ENCODE peak calls at places on chromosomes 1 and 21, in four cellular contexts. One of them, this sample, is unnamed.

GRCh38 chr1:23273450-23274133 is 56.3 kb upstream of the HTR1D start:
- DNase-seq in pancreas: no peak
- DNase-seq in glutamatergic neuron: no peak
- DNase-seq in breast epithelium: no peak
- DNase-seq in this sample: no peak

GRCh38 chr1:181149326-181150000 is 61.0 kb downstream of the IER5 start:
- DNase-seq in pancreas: no peak
- DNase-seq in glutamatergic neuron: no peak
- DNase-seq in breast epithelium: no peak
- DNase-seq in this sample: no peak

GRCh38 chr1:24551910-24552571 is 3.8 kb upstream of the NCMAP start:
- DNase-seq in pancreas: no peak
- DNase-seq in glutamatergic neuron: peak
- DNase-seq in breast epithelium: no peak
- DNase-seq in this sample: peak

GRCh38 chr1:25727026-25727818 is 72.8 kb upstream of the SELENON start:
- DNase-seq in pancreas: no peak
- DNase-seq in glutamatergic neuron: no peak
- DNase-seq in breast epithelium: no peak
- DNase-seq in this sample: no peak

GRCh38 chr1:155504207-155504606 is 58.4 kb downstream of the ASH1L start:
- DNase-seq in pancreas: no peak
- DNase-seq in glutamatergic neuron: no peak
- DNase-seq in breast epithelium: no peak
- DNase-seq in this sample: no peak

GRCh38 chr1:46300673-46301405 is 2.6 kb downstream of the LRRC41 start:
- DNase-seq in pancreas: no peak
- DNase-seq in glutamatergic neuron: no peak
- DNase-seq in breast epithelium: peak
- DNase-seq in this sample: no peak

GRCh38 chr1:230328342-230329015 is 97.7 kb downstream of the PGBD5 start:
- DNase-seq in pancreas: no peak
- DNase-seq in glutamatergic neuron: no peak
- DNase-seq in breast epithelium: no peak
- DNase-seq in this sample: no peak

GRCh38 chr1:241666419-241666818 is 14.3 kb downstream of the WDR64 start:
- DNase-seq in pancreas: no peak
- DNase-seq in glutamatergic neuron: no peak
- DNase-seq in breast epithelium: no peak
- DNase-seq in this sample: no peak

GRCh38 chr1:183210678-183211077 is 24.6 kb downstream of the LAMC2 start:
- DNase-seq in pancreas: no peak
- DNase-seq in glutamatergic neuron: no peak
- DNase-seq in breast epithelium: no peak
- DNase-seq in this sample: no peak

GRCh38 chr1:156487862-156488261 is 12.7 kb downstream of the MEF2D start:
- DNase-seq in pancreas: no peak
- DNase-seq in glutamatergic neuron: no peak
- DNase-seq in breast epithelium: no peak
- DNase-seq in this sample: no peak

GRCh38 chr1:206083750-206084149 is 30.8 kb downstream of the RHEX start:
- DNase-seq in pancreas: no peak
- DNase-seq in glutamatergic neuron: no peak
- DNase-seq in breast epithelium: no peak
- DNase-seq in this sample: no peak

GRCh38 chr1:167720965-167721616 is 691 bp upstream of the MPZL1 start:
- DNase-seq in pancreas: no peak
- DNase-seq in glutamatergic neuron: no peak
- DNase-seq in breast epithelium: no peak
- DNase-seq in this sample: no peak

GRCh38 chr1:27605796-27606707 is 2.1 kb upstream of the AHDC1 start:
- DNase-seq in pancreas: no peak
- DNase-seq in glutamatergic neuron: peak
- DNase-seq in breast epithelium: no peak
- DNase-seq in this sample: peak

GRCh38 chr1:187842406-187843165 is 1013.8 kb downstream of the PLA2G4A start:
- DNase-seq in pancreas: no peak
- DNase-seq in glutamatergic neuron: peak
- DNase-seq in breast epithelium: no peak
- DNase-seq in this sample: no peak

GRCh38 chr1:19157653-19158052 is 52.4 kb downstream of the UBR4 start:
- DNase-seq in pancreas: no peak
- DNase-seq in glutamatergic neuron: no peak
- DNase-seq in breast epithelium: no peak
- DNase-seq in this sample: no peak

GRCh38 chr1:5425304-5425703 is 566.9 kb downstream of the NPHP4 start:
- DNase-seq in pancreas: no peak
- DNase-seq in glutamatergic neuron: no peak
- DNase-seq in breast epithelium: no peak
- DNase-seq in this sample: no peak

GRCh38 chr21:37710555-37711293 is 205.5 kb downstream of the KCNJ6 start:
- DNase-seq in pancreas: no peak
- DNase-seq in glutamatergic neuron: peak
- DNase-seq in breast epithelium: no peak
- DNase-seq in this sample: no peak

GRCh38 chr1:201877877-201878339 is 10.8 kb upstream of the SHISA4 start:
- DNase-seq in pancreas: no peak
- DNase-seq in glutamatergic neuron: no peak
- DNase-seq in breast epithelium: peak
- DNase-seq in this sample: no peak

GRCh38 chr1:235613617-235614016 is 36.0 kb downstream of the GNG4 start:
- DNase-seq in pancreas: no peak
- DNase-seq in glutamatergic neuron: no peak
- DNase-seq in breast epithelium: no peak
- DNase-seq in this sample: no peak

GRCh38 chr1:30652151-30652915 is 71.1 kb downstream of the MATN1 start:
- DNase-seq in pancreas: no peak
- DNase-seq in glutamatergic neuron: no peak
- DNase-seq in breast epithelium: no peak
- DNase-seq in this sample: no peak

GRCh38 chr1:48773133-48773532 is 3.6 kb downstream of the BEND5 start:
- DNase-seq in pancreas: no peak
- DNase-seq in glutamatergic neuron: no peak
- DNase-seq in breast epithelium: no peak
- DNase-seq in this sample: no peak

GRCh38 chr1:111989531-111990025 is at the start of gene KCND3:
- DNase-seq in pancreas: peak
- DNase-seq in glutamatergic neuron: peak
- DNase-seq in breast epithelium: no peak
- DNase-seq in this sample: peak

GRCh38 chr21:37455504-37455911 is 88.9 kb downstream of the DYRK1A start:
- DNase-seq in pancreas: no peak
- DNase-seq in glutamatergic neuron: no peak
- DNase-seq in breast epithelium: no peak
- DNase-seq in this sample: no peak

DNA sequence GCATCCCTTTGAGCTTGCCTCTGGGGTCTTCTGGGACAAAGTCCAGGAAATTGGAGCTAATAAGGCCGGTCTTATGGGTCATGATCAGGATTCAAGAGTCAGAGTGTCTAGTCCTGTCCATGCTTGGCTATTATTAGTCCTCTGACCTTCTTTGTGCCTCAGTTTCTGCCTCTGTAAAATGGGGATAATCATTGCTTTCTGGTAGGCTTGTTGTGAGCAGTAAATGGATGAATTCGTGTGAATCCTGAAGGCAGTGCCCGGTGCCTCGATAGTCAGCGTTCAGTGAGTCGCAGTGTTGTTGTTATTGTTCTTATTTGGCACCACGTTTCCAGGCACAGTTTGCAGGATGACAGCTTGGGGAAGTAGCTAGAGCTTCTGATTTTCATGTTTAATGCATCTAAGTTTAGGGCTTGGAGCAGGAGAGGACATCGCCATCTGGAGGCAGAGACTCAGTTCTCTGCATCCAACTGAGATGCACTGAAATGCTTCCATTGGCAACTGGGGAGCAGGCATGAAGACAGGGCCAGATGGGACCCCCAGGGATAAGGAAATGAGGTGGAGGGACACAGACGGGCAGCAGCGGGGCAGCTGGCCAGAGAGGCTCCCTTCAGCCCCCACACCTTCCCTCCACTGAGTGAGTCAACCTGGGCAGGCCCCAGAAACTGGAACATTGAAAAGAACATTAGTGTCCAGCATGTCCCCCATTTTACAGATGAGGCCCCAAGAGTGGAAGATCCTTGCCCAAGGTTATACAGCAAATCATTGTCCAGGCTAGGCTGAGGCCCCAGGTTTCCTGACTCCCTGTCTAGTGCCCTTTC is 160.3 kb downstream of the PTPRU start:
- DNase-seq in pancreas: no peak
- DNase-seq in glutamatergic neuron: no peak
- DNase-seq in breast epithelium: no peak
- DNase-seq in this sample: no peak
- TF ChIP-seq CTCF in pancreas: no peak
- TF ChIP-seq CTCF in glutamatergic neuron: no peak
- TF ChIP-seq CTCF in breast epithelium: no peak
- TF ChIP-seq CTCF in this sample: no peak

GRCh38 chr1:154145986-154146385 is 8.9 kb downstream of the NUP210L start:
- DNase-seq in pancreas: no peak
- DNase-seq in glutamatergic neuron: no peak
- DNase-seq in breast epithelium: no peak
- DNase-seq in this sample: no peak
- TF ChIP-seq CTCF in pancreas: peak
- TF ChIP-seq CTCF in glutamatergic neuron: peak
- TF ChIP-seq CTCF in breast epithelium: peak
- TF ChIP-seq CTCF in this sample: peak

DNA sequence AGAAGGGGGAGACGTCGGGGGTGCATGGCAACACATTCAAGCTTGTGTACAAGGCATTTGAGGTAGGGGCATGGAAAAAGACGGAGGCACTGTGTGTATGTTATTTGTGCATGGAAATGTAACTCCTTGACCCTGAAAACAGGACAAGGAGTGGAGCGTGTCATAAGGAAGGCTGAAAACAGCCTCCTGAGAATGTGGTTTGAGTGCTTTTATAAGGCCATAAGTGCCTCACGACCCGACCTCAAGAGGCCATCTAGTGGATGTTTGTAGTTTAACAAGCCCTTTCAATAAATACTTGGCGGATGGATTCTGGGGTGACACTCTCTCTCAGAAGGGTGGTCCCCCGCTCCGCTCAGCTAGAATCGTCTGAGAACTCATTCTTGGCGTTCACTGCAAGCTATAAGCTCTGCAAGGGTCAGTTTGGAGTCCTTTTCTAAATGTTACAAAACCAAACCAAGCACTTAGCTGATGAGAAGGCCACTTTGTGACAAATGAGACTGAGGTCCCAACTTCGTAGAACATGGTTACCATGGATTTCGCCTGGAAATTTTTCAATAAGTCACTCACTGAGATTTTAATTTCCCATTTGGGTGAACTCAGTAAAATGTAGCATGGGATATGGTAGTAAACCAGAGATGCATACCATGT is 38.8 kb upstream of the CLCA4 start:
- DNase-seq in pancreas: no peak
- DNase-seq in glutamatergic neuron: no peak
- DNase-seq in breast epithelium: no peak
- DNase-seq in this sample: peak
- TF ChIP-seq CTCF in pancreas: no peak
- TF ChIP-seq CTCF in glutamatergic neuron: peak
- TF ChIP-seq CTCF in breast epithelium: no peak
- TF ChIP-seq CTCF in this sample: peak

DNA sequence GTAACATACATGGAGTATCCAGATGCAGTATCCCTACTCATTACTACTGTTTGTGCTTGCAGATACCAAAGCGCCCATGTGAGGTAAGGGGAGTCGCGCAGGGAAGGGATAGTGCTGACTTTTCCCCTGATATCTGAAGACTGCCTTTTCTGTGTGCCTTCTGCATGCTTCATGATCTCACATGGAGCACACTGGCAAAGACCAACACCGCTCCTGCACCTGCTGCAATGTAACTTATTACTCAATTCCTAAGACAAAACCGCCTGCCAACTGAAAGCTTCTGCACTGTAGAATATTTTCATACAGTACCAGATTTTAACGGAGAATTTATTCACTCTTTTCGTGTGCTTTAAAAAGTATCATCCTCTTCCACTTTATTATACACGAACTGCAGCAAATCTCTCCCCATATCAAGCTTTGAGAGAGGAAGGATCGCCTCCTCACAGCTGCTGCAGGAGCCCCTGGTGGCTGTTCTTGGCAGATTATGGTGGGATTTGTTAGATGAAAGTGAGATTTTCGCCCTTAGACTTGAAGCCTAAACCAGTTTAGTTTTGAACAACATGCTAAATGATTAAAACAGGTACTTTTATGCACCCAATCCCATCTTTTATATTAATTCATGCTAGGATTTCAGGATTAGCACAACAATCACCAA is 99.1 kb downstream of the PTPN14 start:
- DNase-seq in pancreas: no peak
- DNase-seq in glutamatergic neuron: no peak
- DNase-seq in breast epithelium: no peak
- DNase-seq in this sample: no peak
- TF ChIP-seq CTCF in pancreas: no peak
- TF ChIP-seq CTCF in glutamatergic neuron: peak
- TF ChIP-seq CTCF in breast epithelium: no peak
- TF ChIP-seq CTCF in this sample: no peak

DNA sequence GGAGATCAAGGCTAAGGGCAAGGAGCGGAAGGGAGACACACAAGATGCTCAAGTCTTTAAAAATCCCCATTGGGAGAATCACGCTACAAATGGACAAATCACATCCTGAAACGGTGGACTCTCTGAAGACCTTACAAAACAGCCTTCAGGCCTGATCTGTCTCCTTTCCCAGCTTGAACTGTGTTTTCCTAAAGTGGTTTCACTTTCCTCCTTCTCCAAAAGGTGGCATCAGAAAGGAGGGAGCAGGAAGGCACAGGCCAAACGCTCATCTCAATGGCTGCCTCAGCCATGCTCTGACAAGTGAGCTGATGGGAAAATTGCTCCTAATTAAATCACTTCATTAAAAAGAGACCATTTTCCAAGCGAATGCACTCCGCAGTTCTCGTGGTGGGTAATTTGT is 47.7 kb downstream of the UTP25 start:
- DNase-seq in pancreas: no peak
- DNase-seq in glutamatergic neuron: no peak
- DNase-seq in breast epithelium: no peak
- DNase-seq in this sample: peak
- TF ChIP-seq CTCF in pancreas: no peak
- TF ChIP-seq CTCF in glutamatergic neuron: peak
- TF ChIP-seq CTCF in breast epithelium: no peak
- TF ChIP-seq CTCF in this sample: peak

GRCh38 chr1:177432897-177433296 is 262.1 kb downstream of the BRINP2 start:
- DNase-seq in pancreas: no peak
- DNase-seq in glutamatergic neuron: no peak
- DNase-seq in breast epithelium: no peak
- DNase-seq in this sample: no peak

GRCh38 chr1:177426533-177426932 is 255.8 kb downstream of the BRINP2 start:
- DNase-seq in pancreas: no peak
- DNase-seq in glutamatergic neuron: no peak
- DNase-seq in breast epithelium: no peak
- DNase-seq in this sample: no peak

GRCh38 chr1:177431123-177431522 is 260.4 kb downstream of the BRINP2 start:
- DNase-seq in pancreas: no peak
- DNase-seq in glutamatergic neuron: no peak
- DNase-seq in breast epithelium: no peak
- DNase-seq in this sample: no peak

GRCh38 chr1:177425241-177425640 is 254.5 kb downstream of the BRINP2 start:
- DNase-seq in pancreas: no peak
- DNase-seq in glutamatergic neuron: no peak
- DNase-seq in breast epithelium: no peak
- DNase-seq in this sample: no peak

GRCh38 chr1:177429234-177429633 is 258.5 kb downstream of the BRINP2 start:
- DNase-seq in pancreas: no peak
- DNase-seq in glutamatergic neuron: no peak
- DNase-seq in breast epithelium: no peak
- DNase-seq in this sample: no peak
- TF ChIP-seq CTCF in pancreas: no peak
- TF ChIP-seq CTCF in glutamatergic neuron: no peak
- TF ChIP-seq CTCF in breast epithelium: no peak
- TF ChIP-seq CTCF in this sample: no peak

This sample was measured in nephron progenitor cell.